ENCODE peak calls at places on chromosomes 11 and 22, in five cellular contexts. R, C, L, G and S are unnamed samples.

GRCh38 chr22:35894464-35894878 is 134.2 kb downstream of the RBFOX2 start:
- DNase-seq in C (no peak), L (no peak), G (no peak), R (no peak), S (no peak)

GRCh38 chr11:27524155-27524554 is 17.6 kb upstream of the LIN7C start:
- DNase-seq in L (no peak), R (no peak), C (peak), G (no peak), S (peak)

GRCh38 chr11:72573380-72573949 is 100.8 kb downstream of the PDE2A start:
- DNase-seq in C (peak), L (peak), R (no peak), G (no peak), S (peak)

GRCh38 chr11:85831050-85831449 is 20.1 kb upstream of the SYTL2 start:
- DNase-seq in L (no peak), R (no peak), G (no peak), C (no peak), S (no peak)

GRCh38 chr11:34275486-34275885 is 82.3 kb downstream of the ABTB2 start:
- DNase-seq in L (no peak), G (no peak), R (no peak), C (no peak), S (no peak)

GRCh38 chr22:46050451-46050845 is 73.5 kb upstream of the WNT7B start:
- DNase-seq in C (no peak), R (no peak), G (no peak), L (no peak), S (no peak)

GRCh38 chr22:20130319-20130718 is 1.3 kb upstream of the ZDHHC8 start:
- DNase-seq in C (no peak), G (no peak), L (no peak), R (no peak), S (no peak)

GRCh38 chr11:128116447-128117240 is 470.7 kb downstream of the ETS1 start:
- DNase-seq in L (no peak), R (no peak), C (no peak), G (no peak), S (no peak)

GRCh38 chr11:66864924-66865697 is 8.2 kb downstream of the LRFN4 start:
- DNase-seq in G (no peak), C (no peak), L (no peak), R (no peak), S (no peak)

GRCh38 chr22:42074153-42074750 is at the start of gene PHETA2:
- DNase-seq in G (no peak), R (no peak), L (no peak), C (no peak), S (no peak)

GRCh38 chr22:39290724-39291161 is 28.7 kb downstream of the RPL3 start:
- DNase-seq in C (peak), R (no peak), L (no peak), G (no peak), S (no peak)

GRCh38 chr11:122100222-122101080 is 15.6 kb downstream of the BLID start:
- DNase-seq in G (no peak), L (no peak), R (no peak), C (no peak), S (no peak)

GRCh38 chr22:50267591-50268390 is 2.4 kb downstream of the MAPK11 start:
- DNase-seq in R (no peak), C (no peak), G (no peak), L (peak), S (no peak)

GRCh38 chr11:116232364-116232801 is 540.4 kb downstream of the BUD13 start:
- DNase-seq in C (no peak), G (no peak), L (no peak), R (no peak), S (no peak)

GRCh38 chr22:39510529-39511149 is 8.5 kb downstream of the MIEF1 start:
- DNase-seq in R (no peak), L (no peak), G (no peak), C (no peak), S (no peak)

GRCh38 chr22:19066531-19067271 is 55.5 kb downstream of the DGCR2 start:
- DNase-seq in C (no peak), L (no peak), R (no peak), G (no peak), S (no peak)

GRCh38 chr11:64858467-64859401 is 14.3 kb upstream of the CDC42BPG start:
- DNase-seq in L (no peak), C (no peak), G (no peak), R (no peak), S (no peak)

GRCh38 chr11:78577495-78577894 is 2.8 kb upstream of the NARS2 start:
- DNase-seq in R (no peak), C (no peak), L (no peak), G (no peak), S (no peak)

GRCh38 chr11:72924568-72925190 is 110.5 kb downstream of the ATG16L2 start:
- DNase-seq in G (peak), C (peak), L (no peak), R (no peak), S (peak)

GRCh38 chr11:1310315-1310687 is 869 bp upstream of the TOLLIP start:
- DNase-seq in G (no peak), C (no peak), L (no peak), R (no peak), S (no peak)

GRCh38 chr11:93652161-93652597 is 9.3 kb upstream of the CEP295 start:
- DNase-seq in L (peak), R (no peak), C (peak), G (no peak), S (no peak)

GRCh38 chr11:45144126-45145082 is 2.0 kb upstream of the PRDM11 start:
- DNase-seq in C (no peak), L (no peak), G (no peak), R (no peak), S (no peak)

GRCh38 chr11:7612056-7612660 is 61.1 kb downstream of the CYB5R2 start:
- DNase-seq in G (no peak), L (no peak), C (no peak), R (no peak), S (no peak)

GRCh38 chr11:528815-529728 is 6.3 kb downstream of the HRAS start:
- DNase-seq in C (no peak), G (no peak), L (no peak), R (no peak), S (no peak)

GRCh38 chr22:20542736-20543135 is 35.3 kb downstream of the MED15 start:
- DNase-seq in L (no peak), G (no peak), R (no peak), C (no peak), S (no peak)

GRCh38 chr11:8683115-8683807 is 669 bp downstream of the RPL27A start:
- DNase-seq in L (peak), G (no peak), R (no peak), C (no peak), S (no peak)

GRCh38 chr11:35461917-35462316 is 42.6 kb upstream of the SLC1A2 start:
- DNase-seq in G (no peak), R (no peak), L (no peak), C (no peak), S (no peak)

GRCh38 chr11:35994421-35994820 is 50.6 kb downstream of the LDLRAD3 start:
- DNase-seq in G (no peak), C (no peak), L (no peak), R (no peak), S (no peak)

GRCh38 chr11:8584096-8584495 is 9.9 kb downstream of the STK33 start:
- DNase-seq in L (no peak), G (no peak), C (no peak), R (no peak), S (no peak)

GRCh38 chr11:128284634-128285033 is 302.7 kb downstream of the ETS1 start:
- DNase-seq in C (no peak), L (no peak), G (no peak), R (no peak), S (no peak)

GRCh38 chr11:45671246-45672171 is 6.1 kb upstream of the CHST1 start:
- DNase-seq in R (no peak), C (no peak), G (no peak), L (no peak), S (no peak)

DNA sequence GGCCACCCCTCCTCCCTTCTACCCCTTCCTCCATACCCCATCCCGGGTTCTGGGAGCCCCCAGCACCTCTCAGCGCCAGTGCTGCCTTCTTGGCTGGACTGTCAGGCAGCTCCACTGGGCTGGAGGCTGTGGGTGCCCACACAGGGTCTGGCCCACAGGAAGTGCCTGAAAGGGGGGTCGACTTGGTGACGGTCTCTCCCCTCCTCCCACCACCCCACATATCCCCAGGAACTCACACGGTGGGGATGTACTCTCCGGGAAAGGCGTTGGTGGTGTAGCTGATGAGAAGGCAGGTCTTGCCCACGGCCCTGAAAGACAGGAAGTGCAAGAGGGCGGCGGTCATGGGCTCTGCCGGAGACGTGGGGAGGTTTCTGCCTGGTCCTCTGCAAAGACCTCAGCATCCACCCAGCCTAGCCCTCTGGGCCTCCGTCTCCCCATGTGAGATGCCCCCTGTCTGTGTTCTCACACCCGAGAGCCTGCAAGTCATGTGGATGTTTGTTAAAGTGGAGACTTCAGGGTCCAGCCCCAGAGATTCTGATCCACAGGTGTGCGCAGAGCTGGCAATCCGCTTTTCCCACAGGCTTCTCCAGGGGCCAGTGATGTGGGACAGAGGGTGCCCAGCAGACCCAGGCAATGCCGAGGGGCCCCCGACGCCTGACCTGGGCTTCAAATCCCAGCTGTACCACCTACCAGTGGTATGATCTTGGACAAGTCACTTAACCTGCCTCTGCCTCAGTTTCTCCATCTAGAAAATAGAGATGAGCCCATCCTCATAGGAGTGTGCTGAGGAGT is 2.5 kb downstream of the RAC2 start:
- DNase-seq in R (no peak), L (no peak), G (no peak), C (no peak), S (no peak)
- H3K4me2 ChIP-seq in R (no peak), L (peak), G (peak), C (no peak), S (peak)

GRCh38 chr22:48701296-48702030 is 1126.2 kb downstream of the BRD1 start:
- DNase-seq in L (no peak), R (no peak), C (peak), G (no peak), S (no peak)
- H3K27ac ChIP-seq in L (no peak), R (no peak), C (peak), G (no peak), S (no peak)

GRCh38 chr11:12207384-12208150 is 97.2 kb downstream of the MICAL2 start:
- DNase-seq in R (no peak), L (no peak), G (no peak), C (no peak), S (no peak)
- TF ChIP-seq SP1 in R (no peak), L (no peak), G (no peak), C (no peak), S (peak)

DNA sequence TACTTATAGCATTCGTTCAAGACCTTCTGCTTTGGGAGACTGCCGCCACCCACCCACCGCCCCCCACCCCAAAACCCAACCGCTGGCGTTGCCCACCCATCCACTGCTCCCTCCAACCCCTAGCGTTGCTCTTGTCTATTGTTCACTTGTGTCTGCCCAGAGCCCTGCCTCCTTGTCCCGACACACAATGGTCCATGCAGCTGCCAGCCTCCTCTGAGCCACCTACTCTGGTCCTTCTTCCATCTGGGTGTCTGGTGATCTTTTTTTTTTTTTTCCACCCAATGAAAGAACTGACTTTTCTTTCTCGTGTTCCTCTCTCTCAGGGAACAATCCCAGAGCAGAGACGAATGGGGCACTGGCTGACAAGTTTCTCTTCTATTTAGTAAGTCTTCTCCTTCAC is 256.0 kb upstream of the SESN3 start:
- DNase-seq in R (no peak), G (no peak), C (no peak), L (no peak), S (no peak)
- H3K4me2 ChIP-seq in R (peak), G (peak), C (no peak), L (no peak), S (no peak)

DNA sequence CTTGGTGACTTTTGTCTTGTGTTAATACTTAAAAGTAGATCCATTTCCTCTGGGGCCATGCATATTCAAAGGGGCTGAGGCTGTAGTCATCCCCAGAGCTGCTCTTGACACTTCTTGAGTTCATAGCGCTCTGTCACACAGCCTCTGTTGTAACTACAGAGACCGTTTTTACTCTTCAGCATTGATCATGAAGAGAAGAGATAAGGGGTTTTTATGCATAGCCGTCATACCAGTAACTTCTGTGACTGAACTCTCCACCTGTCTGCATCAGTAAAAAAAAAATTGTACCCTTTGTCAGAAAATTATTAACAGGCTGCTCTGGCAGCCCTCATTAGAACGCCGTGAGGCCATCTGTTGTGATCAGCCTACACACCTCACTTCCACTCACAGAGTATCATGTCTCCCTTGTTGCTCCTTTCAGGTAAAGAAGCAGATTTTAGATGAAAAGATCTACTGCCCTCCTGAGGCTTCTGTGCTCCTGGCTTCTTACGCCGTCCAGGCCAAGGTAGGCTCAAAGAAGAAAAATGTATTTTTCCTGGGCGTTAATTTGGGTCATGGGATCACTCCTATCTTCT is 38.4 kb downstream of the NF2 start:
- DNase-seq in G (no peak), L (no peak), R (no peak), C (no peak), S (no peak)
- H3K27ac ChIP-seq in G (no peak), L (no peak), R (no peak), C (no peak), S (no peak)

GRCh38 chr11:19349340-19350025 is 108.7 kb upstream of the E2F8 start:
- DNase-seq in L (no peak), C (no peak), R (no peak), G (no peak), S (no peak)
- TF ChIP-seq SP1 in L (no peak), C (no peak), R (no peak), G (no peak), S (no peak)

DNA sequence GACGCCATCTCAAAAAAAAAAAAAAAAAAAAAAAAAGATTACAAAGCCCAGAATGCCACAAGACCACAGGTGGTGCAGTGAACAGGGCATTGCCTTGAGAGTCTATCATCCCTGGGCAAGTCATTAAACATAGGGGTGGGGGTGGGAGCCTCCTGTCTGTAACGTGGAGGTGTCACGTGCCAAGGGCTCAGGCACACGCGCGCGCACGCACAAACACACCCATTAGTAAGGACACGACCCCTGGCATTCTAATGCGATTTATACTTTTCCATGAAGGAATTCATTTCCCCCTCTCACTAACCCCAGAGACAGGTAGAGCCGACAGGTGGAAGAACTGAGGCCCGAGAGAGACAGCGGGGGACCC is 5.8 kb upstream of the GCAT start:
- DNase-seq in C (no peak), G (no peak), L (no peak), R (no peak), S (no peak)
- H3K4me2 ChIP-seq in C (peak), G (peak), L (peak), R (peak), S (peak)

DNA sequence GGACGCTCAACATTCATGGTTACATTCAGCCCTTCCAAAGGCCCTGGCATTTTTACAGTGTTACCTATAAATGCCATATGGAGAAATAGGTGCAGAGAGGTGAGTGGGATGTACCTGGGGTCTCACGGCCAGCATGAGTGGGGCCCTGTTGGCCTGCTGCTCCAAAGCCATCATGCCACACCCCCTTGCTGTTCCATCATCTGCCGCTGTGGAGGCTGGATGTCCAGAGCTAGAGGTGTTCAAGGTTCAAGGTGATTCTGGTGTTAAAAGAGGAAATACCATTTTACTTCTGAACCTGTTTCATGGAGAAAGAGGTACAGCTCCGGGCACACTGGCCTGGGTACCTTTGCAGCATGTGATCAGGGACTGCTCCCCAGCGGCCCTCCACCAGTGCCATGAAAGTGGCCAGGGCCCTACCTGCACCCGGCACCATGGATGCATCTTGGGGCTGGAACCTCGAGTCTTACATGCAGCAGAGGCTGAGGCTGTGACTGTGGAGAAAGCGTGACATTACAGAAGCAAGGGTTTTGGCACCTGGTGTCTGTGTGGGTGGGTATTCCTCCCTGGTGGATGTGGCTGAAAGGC is 68.6 kb downstream of the PARVB start:
- DNase-seq in C (peak), G (no peak), L (no peak), R (no peak), S (no peak)
- H3K27ac ChIP-seq in C (no peak), G (no peak), L (no peak), R (no peak), S (no peak)